ENCODE peak calls at places on chromosomes 5 and 9, in six cellular contexts. One of them, this sample, is unnamed.

GRCh38 chr9:35790385-35791291 is 753 bp upstream of the NPR2 start:
- DNase-seq in prostate gland: peak
- DNase-seq in stomach: peak
- DNase-seq in tibial artery: peak
- DNase-seq in fibroblast of lung: peak
- DNase-seq in HCT116: no peak
- DNase-seq in this sample: peak

GRCh38 chr5:134289509-134290113 is 63.7 kb upstream of the PPP2CA start:
- DNase-seq in stomach: peak
- DNase-seq in tibial artery: no peak
- DNase-seq in HCT116: peak
- DNase-seq in prostate gland: peak
- DNase-seq in fibroblast of lung: peak
- DNase-seq in this sample: peak

GRCh38 chr9:135366104-135366503 is 113.5 kb upstream of the PPP1R26 start:
- DNase-seq in tibial artery: no peak
- DNase-seq in fibroblast of lung: no peak
- DNase-seq in stomach: no peak
- DNase-seq in prostate gland: no peak
- DNase-seq in HCT116: no peak
- DNase-seq in this sample: no peak

GRCh38 chr5:56854920-56855319 is 39.6 kb downstream of the MAP3K1 start:
- DNase-seq in stomach: no peak
- DNase-seq in HCT116: no peak
- DNase-seq in fibroblast of lung: no peak
- DNase-seq in prostate gland: no peak
- DNase-seq in tibial artery: no peak
- DNase-seq in this sample: no peak

GRCh38 chr5:89309268-89309667 is 426.3 kb upstream of the MEF2C start:
- DNase-seq in tibial artery: no peak
- DNase-seq in fibroblast of lung: no peak
- DNase-seq in stomach: no peak
- DNase-seq in HCT116: no peak
- DNase-seq in prostate gland: no peak
- DNase-seq in this sample: no peak

GRCh38 chr9:100591139-100591538 is 13.3 kb downstream of the CAVIN4 start:
- DNase-seq in tibial artery: no peak
- DNase-seq in prostate gland: no peak
- DNase-seq in HCT116: no peak
- DNase-seq in stomach: no peak
- DNase-seq in fibroblast of lung: no peak
- DNase-seq in this sample: no peak

GRCh38 chr5:173721259-173722232 is 105.1 kb upstream of the BOD1 start:
- DNase-seq in stomach: no peak
- DNase-seq in fibroblast of lung: no peak
- DNase-seq in prostate gland: no peak
- DNase-seq in HCT116: no peak
- DNase-seq in tibial artery: no peak
- DNase-seq in this sample: no peak

GRCh38 chr5:115599924-115600323 is 2.4 kb downstream of the TICAM2 start:
- DNase-seq in prostate gland: no peak
- DNase-seq in HCT116: no peak
- DNase-seq in stomach: no peak
- DNase-seq in fibroblast of lung: no peak
- DNase-seq in tibial artery: no peak
- DNase-seq in this sample: no peak

GRCh38 chr5:28523887-28524637 is 1485.7 kb upstream of the CDH9 start:
- DNase-seq in tibial artery: no peak
- DNase-seq in HCT116: no peak
- DNase-seq in prostate gland: no peak
- DNase-seq in stomach: no peak
- DNase-seq in fibroblast of lung: peak
- DNase-seq in this sample: no peak

GRCh38 chr9:87099383-87099782 is 152.1 kb upstream of the GAS1 start:
- DNase-seq in HCT116: no peak
- DNase-seq in stomach: no peak
- DNase-seq in fibroblast of lung: no peak
- DNase-seq in tibial artery: no peak
- DNase-seq in prostate gland: no peak
- DNase-seq in this sample: no peak

GRCh38 chr5:173412566-173412965 is 84.4 kb upstream of the STC2 start:
- DNase-seq in fibroblast of lung: peak
- DNase-seq in tibial artery: no peak
- DNase-seq in HCT116: no peak
- DNase-seq in prostate gland: no peak
- DNase-seq in stomach: no peak
- DNase-seq in this sample: peak

GRCh38 chr9:104863180-104863883 is 64.6 kb downstream of the ABCA1 start:
- DNase-seq in HCT116: peak
- DNase-seq in tibial artery: no peak
- DNase-seq in stomach: peak
- DNase-seq in prostate gland: peak
- DNase-seq in fibroblast of lung: peak
- DNase-seq in this sample: no peak

GRCh38 chr5:68290260-68290674 is 74.7 kb downstream of the PIK3R1 start:
- DNase-seq in tibial artery: no peak
- DNase-seq in fibroblast of lung: peak
- DNase-seq in prostate gland: peak
- DNase-seq in stomach: peak
- DNase-seq in HCT116: no peak
- DNase-seq in this sample: peak

GRCh38 chr5:39361306-39361705 is 3.0 kb downstream of the C9 start:
- DNase-seq in fibroblast of lung: no peak
- DNase-seq in prostate gland: no peak
- DNase-seq in tibial artery: no peak
- DNase-seq in stomach: no peak
- DNase-seq in HCT116: no peak
- DNase-seq in this sample: no peak
- H3K27ac ChIP-seq in fibroblast of lung: no peak
- H3K27ac ChIP-seq in prostate gland: no peak
- H3K27ac ChIP-seq in tibial artery: no peak
- H3K27ac ChIP-seq in stomach: no peak
- H3K27ac ChIP-seq in HCT116: no peak
- H3K27ac ChIP-seq in this sample: no peak

GRCh38 chr9:97470076-97470475 is 31.4 kb upstream of the TMOD1 start:
- DNase-seq in tibial artery: no peak
- DNase-seq in HCT116: peak
- DNase-seq in fibroblast of lung: no peak
- DNase-seq in prostate gland: no peak
- DNase-seq in stomach: no peak
- DNase-seq in this sample: no peak
- TF ChIP-seq CTCF in tibial artery: peak
- TF ChIP-seq CTCF in HCT116: peak
- TF ChIP-seq CTCF in fibroblast of lung: no peak
- TF ChIP-seq CTCF in prostate gland: peak
- TF ChIP-seq CTCF in stomach: no peak
- TF ChIP-seq CTCF in this sample: peak

DNA sequence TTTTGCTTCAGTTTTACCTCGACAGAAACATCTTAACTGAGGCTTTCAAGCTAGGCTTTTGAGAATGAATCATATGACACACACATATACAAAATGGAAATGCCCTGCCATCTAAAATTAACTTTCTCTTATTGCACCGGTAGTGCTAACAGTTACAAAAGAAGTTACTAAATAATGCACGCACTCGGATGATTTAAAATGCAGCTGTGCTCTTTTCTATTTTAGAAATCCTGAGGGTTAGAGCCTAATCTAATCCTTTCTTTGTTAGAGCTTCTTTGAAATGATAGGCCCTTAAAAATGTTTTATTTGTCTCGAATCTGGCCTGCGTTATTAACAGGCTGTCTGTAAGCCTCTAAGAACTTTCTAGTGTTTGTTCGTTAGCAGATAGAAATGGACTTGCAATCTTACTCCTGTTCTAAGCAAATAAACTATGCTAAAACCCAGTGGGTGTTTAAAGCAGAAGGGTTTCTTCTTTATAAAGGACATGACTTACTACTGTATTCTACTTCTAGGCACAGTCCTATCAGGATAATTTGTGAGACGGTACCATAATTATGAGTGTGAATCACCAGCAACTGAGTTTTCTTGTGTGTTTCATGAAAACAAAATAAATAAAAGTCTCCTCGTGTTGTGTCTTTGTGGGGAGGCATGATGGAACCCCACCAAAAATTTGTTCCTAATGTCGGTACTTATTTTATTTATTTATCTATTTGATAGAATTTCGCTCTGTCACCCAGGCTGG is 69.2 kb upstream of the MYO10 start:
- DNase-seq in tibial artery: no peak
- DNase-seq in stomach: no peak
- DNase-seq in fibroblast of lung: no peak
- DNase-seq in HCT116: no peak
- DNase-seq in prostate gland: no peak
- DNase-seq in this sample: no peak
- H3K4me3 ChIP-seq in tibial artery: peak
- H3K4me3 ChIP-seq in stomach: no peak
- H3K4me3 ChIP-seq in fibroblast of lung: no peak
- H3K4me3 ChIP-seq in HCT116: no peak
- H3K4me3 ChIP-seq in prostate gland: no peak
- H3K4me3 ChIP-seq in this sample: no peak

DNA sequence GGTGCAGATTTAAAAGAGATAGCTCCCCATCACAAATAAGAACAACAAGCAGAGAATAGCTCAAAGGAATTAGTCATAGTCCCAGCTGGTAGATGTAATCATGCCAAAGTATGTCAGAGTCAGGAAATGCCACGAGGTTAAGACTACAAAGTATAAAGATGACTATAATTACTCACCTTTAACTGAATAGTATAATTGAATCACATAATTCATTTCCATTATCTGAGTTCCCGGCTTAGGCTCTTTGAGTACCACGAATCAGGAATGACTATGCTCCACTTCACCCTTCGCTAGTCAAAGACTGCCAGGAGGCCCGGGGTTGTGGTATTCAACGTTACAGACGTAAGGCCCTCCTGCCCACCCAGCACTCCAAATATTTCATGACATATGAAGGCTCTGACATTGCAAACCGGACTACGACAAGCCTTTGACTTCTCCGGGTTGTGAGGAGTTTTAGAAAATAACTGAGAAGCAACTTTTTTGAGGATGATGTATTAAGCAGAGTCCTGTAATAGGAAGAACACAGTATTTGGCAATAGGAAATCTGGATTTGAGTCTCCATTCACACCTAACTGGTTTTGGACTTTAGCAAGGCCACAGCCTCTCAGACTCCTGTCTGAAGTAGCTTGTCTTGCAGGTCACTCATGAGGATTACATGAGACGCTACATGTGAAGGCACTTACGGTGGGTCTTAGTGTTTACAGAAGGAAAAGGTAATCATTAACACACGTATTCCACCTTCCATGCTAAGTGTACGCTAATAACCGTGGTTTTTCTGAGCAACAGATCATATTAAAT is 64.6 kb downstream of the ENC1 start:
- DNase-seq in stomach: no peak
- DNase-seq in tibial artery: no peak
- DNase-seq in fibroblast of lung: peak
- DNase-seq in HCT116: no peak
- DNase-seq in prostate gland: no peak
- DNase-seq in this sample: no peak
- H3K27ac ChIP-seq in stomach: peak
- H3K27ac ChIP-seq in tibial artery: peak
- H3K27ac ChIP-seq in fibroblast of lung: peak
- H3K27ac ChIP-seq in HCT116: no peak
- H3K27ac ChIP-seq in prostate gland: peak
- H3K27ac ChIP-seq in this sample: peak

GRCh38 chr9:133428579-133429215 is 6.5 kb downstream of the ADAMTS13 start:
- DNase-seq in HCT116: no peak
- DNase-seq in tibial artery: no peak
- DNase-seq in fibroblast of lung: no peak
- DNase-seq in stomach: peak
- DNase-seq in prostate gland: no peak
- DNase-seq in this sample: no peak

GRCh38 chr9:133430244-133430643 is 8.1 kb downstream of the ADAMTS13 start:
- DNase-seq in stomach: no peak
- DNase-seq in tibial artery: no peak
- DNase-seq in HCT116: no peak
- DNase-seq in prostate gland: no peak
- DNase-seq in fibroblast of lung: no peak
- DNase-seq in this sample: no peak

GRCh38 chr9:133429216-133429613 is 7.0 kb downstream of the ADAMTS13 start:
- DNase-seq in prostate gland: no peak
- DNase-seq in tibial artery: no peak
- DNase-seq in HCT116: no peak
- DNase-seq in fibroblast of lung: no peak
- DNase-seq in stomach: no peak
- DNase-seq in this sample: no peak

GRCh38 chr9:133427658-133428348 is 5.6 kb downstream of the ADAMTS13 start:
- DNase-seq in tibial artery: no peak
- DNase-seq in fibroblast of lung: no peak
- DNase-seq in HCT116: no peak
- DNase-seq in stomach: no peak
- DNase-seq in prostate gland: no peak
- DNase-seq in this sample: no peak

GRCh38 chr9:133429641-133430161 is 7.5 kb downstream of the ADAMTS13 start:
- DNase-seq in stomach: peak
- DNase-seq in tibial artery: no peak
- DNase-seq in prostate gland: peak
- DNase-seq in HCT116: no peak
- DNase-seq in fibroblast of lung: no peak
- DNase-seq in this sample: no peak
- TF ChIP-seq CTCF in stomach: no peak
- TF ChIP-seq CTCF in tibial artery: no peak
- TF ChIP-seq CTCF in prostate gland: peak
- TF ChIP-seq CTCF in HCT116: peak
- TF ChIP-seq CTCF in fibroblast of lung: no peak
- TF ChIP-seq CTCF in this sample: no peak

GRCh38 chr9:21964925-21965385 is 29.2 kb downstream of the CDKN2A start:
- DNase-seq in stomach: peak
- DNase-seq in fibroblast of lung: peak
- DNase-seq in tibial artery: no peak
- DNase-seq in prostate gland: no peak
- DNase-seq in HCT116: no peak
- DNase-seq in this sample: peak
- H3K4me3 ChIP-seq in stomach: peak
- H3K4me3 ChIP-seq in fibroblast of lung: peak
- H3K4me3 ChIP-seq in tibial artery: peak
- H3K4me3 ChIP-seq in prostate gland: peak
- H3K4me3 ChIP-seq in HCT116: no peak
- H3K4me3 ChIP-seq in this sample: peak

This sample was measured in sigmoid colon.